ENCODE peak calls at places on chromosomes 7 and 10, in six cellular contexts. One of them, this sample, is unnamed.

GRCh38 chr7:114085592-114086490 is 167.0 kb upstream of the PPP1R3A start:
- DNase-seq in breast epithelium: peak; percentile 63
- DNase-seq in IMR-90: peak; percentile 61
- DNase-seq in endothelial cell of umbilical vein: peak; percentile 65
- DNase-seq in Caco-2: peak; percentile 26
- DNase-seq in upper lobe of right lung: peak; percentile 89
- DNase-seq in this sample: peak; percentile 87

GRCh38 chr10:88045116-88045515 is 181.7 kb downstream of the PTEN start:
- DNase-seq in breast epithelium: no peak
- DNase-seq in IMR-90: peak; percentile 61
- DNase-seq in endothelial cell of umbilical vein: no peak
- DNase-seq in Caco-2: no peak
- DNase-seq in upper lobe of right lung: no peak
- DNase-seq in this sample: no peak

GRCh38 chr10:124425227-124425962 is 6.7 kb upstream of the OAT start:
- DNase-seq in breast epithelium: no peak
- DNase-seq in IMR-90: no peak
- DNase-seq in endothelial cell of umbilical vein: no peak
- DNase-seq in Caco-2: peak; percentile 61
- DNase-seq in upper lobe of right lung: no peak
- DNase-seq in this sample: no peak

GRCh38 chr7:151493083-151493482 is 26.6 kb downstream of the RHEB start:
- DNase-seq in breast epithelium: no peak
- DNase-seq in IMR-90: no peak
- DNase-seq in endothelial cell of umbilical vein: no peak
- DNase-seq in Caco-2: no peak
- DNase-seq in upper lobe of right lung: no peak
- DNase-seq in this sample: no peak

GRCh38 chr7:44587843-44588711 is 6.0 kb upstream of the TMED4 start:
- DNase-seq in breast epithelium: no peak
- DNase-seq in IMR-90: peak; percentile 66
- DNase-seq in endothelial cell of umbilical vein: peak; percentile 81
- DNase-seq in Caco-2: peak; percentile 66
- DNase-seq in upper lobe of right lung: no peak
- DNase-seq in this sample: no peak

GRCh38 chr7:80078159-80078731 is 56.4 kb upstream of the GNAI1 start:
- DNase-seq in breast epithelium: no peak
- DNase-seq in IMR-90: peak; percentile 40
- DNase-seq in endothelial cell of umbilical vein: peak; percentile 48
- DNase-seq in Caco-2: no peak
- DNase-seq in upper lobe of right lung: no peak
- DNase-seq in this sample: no peak

GRCh38 chr10:100653238-100653956 is 92.0 kb upstream of the PAX2 start:
- DNase-seq in breast epithelium: no peak
- DNase-seq in IMR-90: no peak
- DNase-seq in endothelial cell of umbilical vein: no peak
- DNase-seq in Caco-2: no peak
- DNase-seq in upper lobe of right lung: no peak
- DNase-seq in this sample: no peak

GRCh38 chr10:47379901-47380300 is 4.2 kb downstream of the ZNF488 start:
- DNase-seq in breast epithelium: peak; percentile 4
- DNase-seq in IMR-90: no peak
- DNase-seq in endothelial cell of umbilical vein: no peak
- DNase-seq in Caco-2: no peak
- DNase-seq in upper lobe of right lung: no peak
- DNase-seq in this sample: no peak

GRCh38 chr7:44076101-44076895 is 6.0 kb downstream of the POLM start:
- DNase-seq in breast epithelium: no peak
- DNase-seq in IMR-90: no peak
- DNase-seq in endothelial cell of umbilical vein: no peak
- DNase-seq in Caco-2: no peak
- DNase-seq in upper lobe of right lung: no peak
- DNase-seq in this sample: peak; percentile 74

GRCh38 chr7:5450549-5451327 is 27.1 kb upstream of the TNRC18 start:
- DNase-seq in breast epithelium: no peak
- DNase-seq in IMR-90: peak; percentile 34
- DNase-seq in endothelial cell of umbilical vein: peak; percentile 54
- DNase-seq in Caco-2: peak; percentile 76
- DNase-seq in upper lobe of right lung: peak; percentile 76
- DNase-seq in this sample: peak; percentile 85

GRCh38 chr10:110067960-110068770 is 60.4 kb downstream of the ADD3 start:
- DNase-seq in breast epithelium: no peak
- DNase-seq in IMR-90: no peak
- DNase-seq in endothelial cell of umbilical vein: no peak
- DNase-seq in Caco-2: peak; percentile 63
- DNase-seq in upper lobe of right lung: no peak
- DNase-seq in this sample: no peak

GRCh38 chr10:124131176-124131575 is 37.8 kb upstream of the CHST15 start:
- DNase-seq in breast epithelium: no peak
- DNase-seq in IMR-90: no peak
- DNase-seq in endothelial cell of umbilical vein: no peak
- DNase-seq in Caco-2: no peak
- DNase-seq in upper lobe of right lung: no peak
- DNase-seq in this sample: no peak

GRCh38 chr7:22549667-22550513 is 49.9 kb upstream of the STEAP1B start:
- DNase-seq in breast epithelium: no peak
- DNase-seq in IMR-90: peak; percentile 7
- DNase-seq in endothelial cell of umbilical vein: peak; percentile 13
- DNase-seq in Caco-2: no peak
- DNase-seq in upper lobe of right lung: no peak
- DNase-seq in this sample: no peak

GRCh38 chr10:101778151-101778780 is 2.4 kb upstream of the FGF8 start:
- DNase-seq in breast epithelium: no peak
- DNase-seq in IMR-90: no peak
- DNase-seq in endothelial cell of umbilical vein: no peak
- DNase-seq in Caco-2: no peak
- DNase-seq in upper lobe of right lung: peak; percentile 52
- DNase-seq in this sample: no peak

GRCh38 chr7:44274623-44274975 is 50.8 kb downstream of the CAMK2B start:
- DNase-seq in breast epithelium: no peak
- DNase-seq in IMR-90: no peak
- DNase-seq in endothelial cell of umbilical vein: no peak
- DNase-seq in Caco-2: no peak
- DNase-seq in upper lobe of right lung: peak; percentile 55
- DNase-seq in this sample: no peak

GRCh38 chr7:16606704-16607103 is 38.9 kb downstream of the ANKMY2 start:
- DNase-seq in breast epithelium: no peak
- DNase-seq in IMR-90: no peak
- DNase-seq in endothelial cell of umbilical vein: no peak
- DNase-seq in Caco-2: no peak
- DNase-seq in upper lobe of right lung: no peak
- DNase-seq in this sample: no peak
- H3K36me3 ChIP-seq in breast epithelium: peaks cover 5% of the 10 kb centered on the region
- H3K36me3 ChIP-seq in IMR-90: peaks cover 23% of the 10 kb centered on the region
- H3K36me3 ChIP-seq in endothelial cell of umbilical vein: no peaks in the 10 kb centered on the region
- H3K36me3 ChIP-seq in Caco-2: peaks cover 2% of the 10 kb centered on the region
- H3K36me3 ChIP-seq in upper lobe of right lung: peaks cover 42% of the 10 kb centered on the region
- H3K36me3 ChIP-seq in this sample: peaks cover 61% of the 10 kb centered on the region

GRCh38 chr10:30422296-30422695 is 11.7 kb upstream of the MAP3K8 start:
- DNase-seq in breast epithelium: no peak
- DNase-seq in IMR-90: no peak
- DNase-seq in endothelial cell of umbilical vein: no peak
- DNase-seq in Caco-2: no peak
- DNase-seq in upper lobe of right lung: no peak
- DNase-seq in this sample: no peak
- H3K4me1 ChIP-seq in breast epithelium: no peaks in the 10 kb centered on the region
- H3K4me1 ChIP-seq in IMR-90: peaks cover 10% of the 10 kb centered on the region
- H3K4me1 ChIP-seq in endothelial cell of umbilical vein: peaks cover 5% of the 10 kb centered on the region
- H3K4me1 ChIP-seq in Caco-2: peaks cover 55% of the 10 kb centered on the region
- H3K4me1 ChIP-seq in upper lobe of right lung: peaks cover 34% of the 10 kb centered on the region
- H3K4me1 ChIP-seq in this sample: peaks cover 65% of the 10 kb centered on the region

GRCh38 chr7:27784399-27785053 is 44.6 kb downstream of the TAX1BP1 start:
- DNase-seq in breast epithelium: no peak
- DNase-seq in IMR-90: peak; percentile 70
- DNase-seq in endothelial cell of umbilical vein: peak; percentile 85
- DNase-seq in Caco-2: peak; percentile 62
- DNase-seq in upper lobe of right lung: no peak
- DNase-seq in this sample: no peak

GRCh38 chr7:27793780-27794179 is 53.8 kb downstream of the TAX1BP1 start:
- DNase-seq in breast epithelium: no peak
- DNase-seq in IMR-90: peak; percentile 60
- DNase-seq in endothelial cell of umbilical vein: no peak
- DNase-seq in Caco-2: no peak
- DNase-seq in upper lobe of right lung: no peak
- DNase-seq in this sample: no peak

GRCh38 chr7:27782849-27783248 is 42.9 kb downstream of the TAX1BP1 start:
- DNase-seq in breast epithelium: no peak
- DNase-seq in IMR-90: peak; percentile 39
- DNase-seq in endothelial cell of umbilical vein: peak; percentile 60
- DNase-seq in Caco-2: no peak
- DNase-seq in upper lobe of right lung: no peak
- DNase-seq in this sample: no peak

DNA sequence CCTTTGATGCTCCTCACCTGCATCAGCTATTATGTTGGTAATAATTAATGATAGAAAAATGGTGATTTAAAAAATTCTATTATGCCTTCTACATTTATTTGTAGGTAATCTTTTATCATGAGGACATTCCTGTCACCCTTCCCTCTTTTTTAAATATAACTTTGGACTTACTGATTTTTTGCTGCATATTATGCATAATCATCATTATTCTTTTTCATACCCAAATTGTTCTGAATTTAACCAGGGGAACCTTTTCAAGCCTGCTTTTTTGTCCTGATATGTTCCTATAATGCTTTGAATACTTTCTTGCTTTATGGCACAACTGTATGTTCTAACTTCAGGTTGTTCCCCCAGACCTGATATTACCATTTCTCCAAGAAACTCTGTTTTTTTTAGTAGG is 48.5 kb downstream of the TAX1BP1 start:
- DNase-seq in breast epithelium: no peak
- DNase-seq in IMR-90: no peak
- DNase-seq in endothelial cell of umbilical vein: no peak
- DNase-seq in Caco-2: no peak
- DNase-seq in upper lobe of right lung: no peak
- DNase-seq in this sample: no peak
- H3K36me3 ChIP-seq in breast epithelium: peaks cover 4% of the 10 kb centered on the region
- H3K36me3 ChIP-seq in IMR-90: peaks cover 11% of the 10 kb centered on the region
- H3K36me3 ChIP-seq in endothelial cell of umbilical vein: peaks cover 4% of the 10 kb centered on the region
- H3K36me3 ChIP-seq in Caco-2: peaks cover 2% of the 10 kb centered on the region
- H3K36me3 ChIP-seq in upper lobe of right lung: peaks cover 69% of the 10 kb centered on the region
- H3K36me3 ChIP-seq in this sample: no peaks in the 10 kb centered on the region

DNA sequence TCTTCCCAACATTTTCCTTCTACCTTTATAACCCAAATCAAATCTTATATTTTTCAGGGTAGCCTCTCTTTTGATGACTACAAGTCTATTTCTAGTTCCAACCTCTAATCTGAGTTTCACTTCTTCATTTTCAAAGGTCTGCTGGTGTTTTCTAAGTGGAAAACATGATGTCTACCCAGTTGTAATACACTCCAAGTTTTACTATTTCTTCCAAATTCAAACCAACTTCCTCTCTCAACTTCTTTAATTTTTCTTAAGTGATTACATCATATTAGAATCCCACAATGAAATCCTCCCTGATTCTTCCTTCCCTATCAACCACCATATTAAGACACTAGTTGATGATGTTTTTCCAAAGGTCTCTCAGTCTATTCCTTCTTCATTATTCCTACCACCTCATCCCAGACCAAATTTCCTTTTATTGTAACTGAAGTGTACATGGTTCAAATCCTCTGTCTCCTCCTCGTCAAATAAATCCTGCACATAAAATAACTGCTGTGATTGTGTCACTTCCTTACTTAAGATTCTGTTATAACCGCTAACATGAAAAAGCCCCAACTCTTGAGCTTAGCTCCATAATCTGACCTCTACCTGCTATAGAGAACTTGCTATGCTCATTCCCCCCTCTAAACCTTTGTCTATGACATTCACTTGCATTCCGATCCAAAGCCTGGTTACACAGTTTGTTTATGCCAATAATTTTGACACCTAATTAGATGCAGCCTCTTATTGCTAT is 12.7 kb downstream of the TAS2R38 start:
- DNase-seq in breast epithelium: no peak
- DNase-seq in IMR-90: no peak
- DNase-seq in endothelial cell of umbilical vein: no peak
- DNase-seq in Caco-2: no peak
- DNase-seq in upper lobe of right lung: no peak
- DNase-seq in this sample: no peak
- H3K4me1 ChIP-seq in breast epithelium: no peaks in the 10 kb centered on the region
- H3K4me1 ChIP-seq in IMR-90: no peaks in the 10 kb centered on the region
- H3K4me1 ChIP-seq in endothelial cell of umbilical vein: no peaks in the 10 kb centered on the region
- H3K4me1 ChIP-seq in Caco-2: no peaks in the 10 kb centered on the region
- H3K4me1 ChIP-seq in upper lobe of right lung: no peaks in the 10 kb centered on the region
- H3K4me1 ChIP-seq in this sample: peaks cover 35% of the 10 kb centered on the region

This sample was measured in left lung.